ENCODE peak calls at places on chromosomes 16 and 17, in five cellular contexts. Z, A, K, T and S are unnamed samples.

GRCh38 chr17:42484304-42484703 is 25.6 kb downstream of the ATP6V0A1 start:
- DNase-seq in Z (peak), A (no peak), T (no peak), K (peak), S (no peak)

GRCh38 chr17:78342438-78343098 is 17.3 kb downstream of the SOCS3 start:
- DNase-seq in T (peak), A (peak), K (no peak), Z (no peak), S (no peak)

GRCh38 chr17:49887086-49887743 is 39.3 kb upstream of the TAC4 start:
- DNase-seq in K (no peak), Z (no peak), A (no peak), T (peak), S (no peak)

GRCh38 chr17:21298983-21299519 is 14.5 kb downstream of the MAP2K3 start:
- DNase-seq in A (no peak), Z (no peak), T (no peak), K (no peak), S (no peak)

GRCh38 chr17:77315551-77316190 is 174.9 kb downstream of the SEC14L1 start:
- DNase-seq in Z (no peak), A (no peak), T (no peak), K (no peak), S (no peak)

GRCh38 chr17:45410144-45411091 is 22.3 kb downstream of the ARHGAP27 start:
- DNase-seq in K (no peak), A (no peak), T (no peak), Z (peak), S (no peak)

GRCh38 chr16:54545890-54546476 is 259.4 kb upstream of the IRX3 start:
- DNase-seq in T (no peak), K (no peak), A (no peak), Z (no peak), S (no peak)

GRCh38 chr17:36746654-36747053 is 145.3 kb downstream of the MRM1 start:
- DNase-seq in T (no peak), Z (no peak), K (no peak), A (no peak), S (no peak)

GRCh38 chr16:20348365-20349185 is 3.9 kb downstream of the UMOD start:
- DNase-seq in T (no peak), A (no peak), K (no peak), Z (no peak), S (no peak)

GRCh38 chr17:50841949-50842354 is 6.6 kb downstream of the WFIKKN2 start:
- DNase-seq in T (peak), K (no peak), Z (no peak), A (peak), S (no peak)

GRCh38 chr17:29037739-29038465 is 5.0 kb upstream of the PIPOX start:
- DNase-seq in Z (no peak), K (no peak), A (no peak), T (no peak), S (no peak)

GRCh38 chr16:23408242-23409201 is 44.5 kb downstream of the COG7 start:
- DNase-seq in K (no peak), Z (no peak), T (peak), A (peak), S (no peak)

GRCh38 chr17:549197-550040 is 165.2 kb downstream of the VPS53 start:
- DNase-seq in Z (no peak), K (no peak), T (peak), A (no peak), S (no peak)

GRCh38 chr17:77510133-77510796 is 369.5 kb downstream of the SEC14L1 start:
- DNase-seq in T (no peak), K (no peak), A (no peak), Z (no peak), S (no peak)

GRCh38 chr16:11676799-11677198 is 8.5 kb downstream of the SNN start:
- DNase-seq in Z (no peak), K (no peak), A (no peak), T (no peak), S (no peak)

GRCh38 chr17:8859029-8859803 is 8.3 kb downstream of the PIK3R6 start:
- DNase-seq in A (no peak), K (no peak), T (peak), Z (no peak), S (no peak)

GRCh38 chr17:48835971-48836370 is 5.1 kb downstream of the CALCOCO2 start:
- DNase-seq in K (no peak), A (no peak), T (no peak), Z (no peak), S (no peak)

GRCh38 chr16:50547340-50547865 is 793 bp upstream of the NKD1 start:
- DNase-seq in Z (peak), A (peak), K (peak), T (peak), S (no peak)

GRCh38 chr16:12324152-12324551 is 347.6 kb downstream of the SNX29 start:
- DNase-seq in K (no peak), T (no peak), Z (no peak), A (no peak), S (no peak)

GRCh38 chr16:20675488-20676267 is 21.8 kb downstream of the ACSM1 start:
- DNase-seq in A (no peak), K (peak), Z (no peak), T (peak), S (no peak)